ENCODE peak calls at places on chromosomes 13 and 19, in seven cellular contexts. One of them, this sample, is unnamed.

GRCh38 chr13:112658807-112659206 is 31.0 kb upstream of the ATP11A start:
- DNase-seq in T-helper 1 cell: no peak
- DNase-seq in psoas muscle: no peak
- DNase-seq in anterior cingulate cortex: no peak
- DNase-seq in transverse colon: no peak
- DNase-seq in HS-5: no peak
- DNase-seq in activated CD8-positive, alpha-beta memory T cell treated with anti-CD3 and anti-CD28 coated beads for 48 hours: no peak
- DNase-seq in this sample: no peak

GRCh38 chr13:53129864-53130393 is 101.3 kb downstream of the OLFM4 start:
- DNase-seq in T-helper 1 cell: no peak
- DNase-seq in psoas muscle: no peak
- DNase-seq in anterior cingulate cortex: no peak
- DNase-seq in transverse colon: no peak
- DNase-seq in HS-5: no peak
- DNase-seq in activated CD8-positive, alpha-beta memory T cell treated with anti-CD3 and anti-CD28 coated beads for 48 hours: no peak
- DNase-seq in this sample: no peak

GRCh38 chr13:25085125-25085742 is 10.7 kb upstream of the PABPC3 start:
- DNase-seq in T-helper 1 cell: no peak
- DNase-seq in psoas muscle: no peak
- DNase-seq in anterior cingulate cortex: peak
- DNase-seq in transverse colon: peak
- DNase-seq in HS-5: no peak
- DNase-seq in activated CD8-positive, alpha-beta memory T cell treated with anti-CD3 and anti-CD28 coated beads for 48 hours: no peak
- DNase-seq in this sample: no peak

GRCh38 chr13:45538382-45538781 is 73.6 kb downstream of the COG3 start:
- DNase-seq in T-helper 1 cell: no peak
- DNase-seq in psoas muscle: no peak
- DNase-seq in anterior cingulate cortex: no peak
- DNase-seq in transverse colon: no peak
- DNase-seq in HS-5: no peak
- DNase-seq in activated CD8-positive, alpha-beta memory T cell treated with anti-CD3 and anti-CD28 coated beads for 48 hours: no peak
- DNase-seq in this sample: no peak

GRCh38 chr13:37700887-37701286 is 102.3 kb upstream of the POSTN start:
- DNase-seq in T-helper 1 cell: no peak
- DNase-seq in psoas muscle: no peak
- DNase-seq in anterior cingulate cortex: no peak
- DNase-seq in transverse colon: no peak
- DNase-seq in HS-5: no peak
- DNase-seq in activated CD8-positive, alpha-beta memory T cell treated with anti-CD3 and anti-CD28 coated beads for 48 hours: no peak
- DNase-seq in this sample: no peak

GRCh38 chr19:55451522-55452380 is 8.7 kb upstream of the SHISA7 start:
- DNase-seq in T-helper 1 cell: no peak
- DNase-seq in psoas muscle: no peak
- DNase-seq in anterior cingulate cortex: peak
- DNase-seq in transverse colon: no peak
- DNase-seq in HS-5: no peak
- DNase-seq in activated CD8-positive, alpha-beta memory T cell treated with anti-CD3 and anti-CD28 coated beads for 48 hours: no peak
- DNase-seq in this sample: no peak

GRCh38 chr19:42010245-42011126 is 16.5 kb upstream of the ATP1A3 start:
- DNase-seq in T-helper 1 cell: no peak
- DNase-seq in psoas muscle: no peak
- DNase-seq in anterior cingulate cortex: no peak
- DNase-seq in transverse colon: no peak
- DNase-seq in HS-5: no peak
- DNase-seq in activated CD8-positive, alpha-beta memory T cell treated with anti-CD3 and anti-CD28 coated beads for 48 hours: no peak
- DNase-seq in this sample: no peak

GRCh38 chr19:46387713-46388130 is 25.6 kb downstream of the CCDC8 start:
- DNase-seq in T-helper 1 cell: no peak
- DNase-seq in psoas muscle: no peak
- DNase-seq in anterior cingulate cortex: no peak
- DNase-seq in transverse colon: no peak
- DNase-seq in HS-5: no peak
- DNase-seq in activated CD8-positive, alpha-beta memory T cell treated with anti-CD3 and anti-CD28 coated beads for 48 hours: no peak
- DNase-seq in this sample: no peak

GRCh38 chr19:54232552-54232934 is 9.7 kb upstream of the LILRB3 start:
- DNase-seq in T-helper 1 cell: no peak
- DNase-seq in psoas muscle: no peak
- DNase-seq in anterior cingulate cortex: no peak
- DNase-seq in transverse colon: no peak
- DNase-seq in HS-5: no peak
- DNase-seq in activated CD8-positive, alpha-beta memory T cell treated with anti-CD3 and anti-CD28 coated beads for 48 hours: no peak
- DNase-seq in this sample: no peak

GRCh38 chr19:3053218-3053621 is 9.1 kb downstream of the TLE5 start:
- DNase-seq in T-helper 1 cell: no peak
- DNase-seq in psoas muscle: no peak
- DNase-seq in anterior cingulate cortex: no peak
- DNase-seq in transverse colon: no peak
- DNase-seq in HS-5: no peak
- DNase-seq in activated CD8-positive, alpha-beta memory T cell treated with anti-CD3 and anti-CD28 coated beads for 48 hours: no peak
- DNase-seq in this sample: no peak

GRCh38 chr19:6564393-6564792 is 26.6 kb downstream of the CD70 start:
- DNase-seq in T-helper 1 cell: no peak
- DNase-seq in psoas muscle: no peak
- DNase-seq in anterior cingulate cortex: no peak
- DNase-seq in transverse colon: no peak
- DNase-seq in HS-5: no peak
- DNase-seq in activated CD8-positive, alpha-beta memory T cell treated with anti-CD3 and anti-CD28 coated beads for 48 hours: no peak
- DNase-seq in this sample: no peak

GRCh38 chr19:44607049-44607448 is 6.3 kb upstream of the IGSF23 start:
- DNase-seq in T-helper 1 cell: no peak
- DNase-seq in psoas muscle: no peak
- DNase-seq in anterior cingulate cortex: no peak
- DNase-seq in transverse colon: no peak
- DNase-seq in HS-5: peak
- DNase-seq in activated CD8-positive, alpha-beta memory T cell treated with anti-CD3 and anti-CD28 coated beads for 48 hours: no peak
- DNase-seq in this sample: peak